ENCODE peak calls at places on chromosomes 13 and 19, in four cellular contexts. One of them, this sample, is unnamed.
A peak's percentile ranks its signal among the peaks of the same experiment; 100 is the strongest.

GRCh38 chr19:41449079-41449864 is 6.3 kb downstream of the ERICH4 start:
- DNase-seq in GM12878: no peak
- DNase-seq in H1: peak; percentile 66
- DNase-seq in HepG2: peak; percentile 59
- DNase-seq in this sample: peak; percentile 32

GRCh38 chr19:49173198-49173597 is 15.6 kb downstream of the TRPM4 start:
- DNase-seq in GM12878: no peak
- DNase-seq in H1: no peak
- DNase-seq in HepG2: no peak
- DNase-seq in this sample: no peak

GRCh38 chr19:49590971-49591730 is at the start of gene PRR12:
- DNase-seq in GM12878: no peak
- DNase-seq in H1: no peak
- DNase-seq in HepG2: peak; percentile 61
- DNase-seq in this sample: no peak

GRCh38 chr13:29847501-29847983 is 2.9 kb downstream of the UBL3 start:
- DNase-seq in GM12878: no peak
- DNase-seq in H1: no peak
- DNase-seq in HepG2: peak; percentile 37
- DNase-seq in this sample: no peak

GRCh38 chr19:11164879-11165406 is 9.4 kb upstream of the SPC24 start:
- DNase-seq in GM12878: no peak
- DNase-seq in H1: no peak
- DNase-seq in HepG2: no peak
- DNase-seq in this sample: no peak

GRCh38 chr19:33815410-33816340 is 19.0 kb downstream of the KCTD15 start:
- DNase-seq in GM12878: no peak
- DNase-seq in H1: no peak
- DNase-seq in HepG2: no peak
- DNase-seq in this sample: no peak

GRCh38 chr19:54023191-54023590 is 31.8 kb downstream of the CACNG6 start:
- DNase-seq in GM12878: no peak
- DNase-seq in H1: no peak
- DNase-seq in HepG2: no peak
- DNase-seq in this sample: no peak

GRCh38 chr13:69180025-69180424 is 927.6 kb upstream of the ATXN8OS start:
- DNase-seq in GM12878: no peak
- DNase-seq in H1: no peak
- DNase-seq in HepG2: no peak
- DNase-seq in this sample: no peak

GRCh38 chr13:50911051-50911690 is 1.6 kb downstream of the RNASEH2B start:
- DNase-seq in GM12878: no peak
- DNase-seq in H1: no peak
- DNase-seq in HepG2: peak; percentile 58
- DNase-seq in this sample: no peak

GRCh38 chr19:11041966-11042627 is 47.2 kb upstream of the LDLR start:
- DNase-seq in GM12878: no peak
- DNase-seq in H1: no peak
- DNase-seq in HepG2: no peak
- DNase-seq in this sample: no peak

GRCh38 chr19:31300406-31300805 is 48.8 kb downstream of the TSHZ3 start:
- DNase-seq in GM12878: no peak
- DNase-seq in H1: no peak
- DNase-seq in HepG2: no peak
- DNase-seq in this sample: no peak

GRCh38 chr19:21483589-21484170 is 21.7 kb upstream of the ZNF429 start:
- DNase-seq in GM12878: no peak
- DNase-seq in H1: peak; percentile 60
- DNase-seq in HepG2: no peak
- DNase-seq in this sample: peak; percentile 68

GRCh38 chr19:22421797-22422196 is 349 bp downstream of the ZNF98 start:
- DNase-seq in GM12878: no peak
- DNase-seq in H1: no peak
- DNase-seq in HepG2: no peak
- DNase-seq in this sample: no peak

GRCh38 chr13:112775791-112776279 is 86.0 kb downstream of the ATP11A start:
- DNase-seq in GM12878: no peak
- DNase-seq in H1: no peak
- DNase-seq in HepG2: no peak
- DNase-seq in this sample: no peak

GRCh38 chr19:15787611-15788155 is at the start of gene OR10H5:
- DNase-seq in GM12878: no peak
- DNase-seq in H1: no peak
- DNase-seq in HepG2: no peak
- DNase-seq in this sample: no peak

GRCh38 chr13:51152713-51153112 is 41.6 kb upstream of the C13orf42 start:
- DNase-seq in GM12878: no peak
- DNase-seq in H1: no peak
- DNase-seq in HepG2: no peak
- DNase-seq in this sample: no peak

GRCh38 chr13:42798118-42798517 is 16.7 kb downstream of the FAM216B start:
- DNase-seq in GM12878: no peak
- DNase-seq in H1: no peak
- DNase-seq in HepG2: no peak
- DNase-seq in this sample: no peak

GRCh38 chr13:42796747-42797356 is 15.5 kb downstream of the FAM216B start:
- DNase-seq in GM12878: no peak
- DNase-seq in H1: no peak
- DNase-seq in HepG2: no peak
- DNase-seq in this sample: no peak

DNA sequence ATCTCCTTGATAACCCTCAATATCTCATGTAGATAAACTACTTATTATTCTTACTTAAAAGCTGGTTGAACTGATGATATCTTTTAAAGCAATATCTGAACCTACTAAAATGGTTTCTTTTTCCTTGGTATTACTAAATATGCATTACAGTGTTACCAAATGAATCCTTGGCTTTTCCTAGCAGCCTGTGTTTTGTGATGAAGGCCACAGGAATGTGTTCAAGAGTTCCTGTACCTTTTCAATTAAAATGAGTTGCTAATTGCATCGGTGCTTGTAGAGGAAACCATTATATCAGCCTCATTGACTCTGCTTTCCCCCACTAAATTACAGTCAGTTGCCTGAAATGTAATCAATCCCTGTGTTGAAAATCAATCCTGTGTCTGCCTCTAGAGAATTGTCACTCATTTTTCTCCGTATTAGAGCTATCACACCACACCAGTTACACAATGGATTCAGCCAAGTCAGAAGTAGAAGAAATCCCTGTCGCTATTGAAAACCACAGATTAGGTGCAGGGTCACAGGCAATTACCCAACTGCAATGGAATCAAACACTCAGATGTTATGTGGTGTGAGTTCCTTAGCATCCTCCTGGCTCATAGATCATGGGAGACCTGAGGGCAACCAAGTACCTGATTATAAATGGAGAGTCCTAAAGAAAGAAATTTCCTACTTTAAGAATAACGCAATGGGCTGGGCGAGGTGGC is 13.3 kb downstream of the FAM216B start:
- DNase-seq in GM12878: no peak
- DNase-seq in H1: no peak
- DNase-seq in HepG2: no peak
- DNase-seq in this sample: no peak
- H3K4me3 ChIP-seq in GM12878: no peak overlapping the region
- H3K4me3 ChIP-seq in H1: no peak overlapping the region
- H3K4me3 ChIP-seq in HepG2: no peak overlapping the region
- H3K4me3 ChIP-seq in this sample: no peak overlapping the region

GRCh38 chr19:43902399-43902798 is 32.7 kb downstream of the ZNF45 start:
- DNase-seq in GM12878: no peak
- DNase-seq in H1: no peak
- DNase-seq in HepG2: no peak
- DNase-seq in this sample: no peak

GRCh38 chr19:43906774-43907173 is 28.3 kb downstream of the ZNF45 start:
- DNase-seq in GM12878: no peak
- DNase-seq in H1: no peak
- DNase-seq in HepG2: no peak
- DNase-seq in this sample: no peak

GRCh38 chr19:43895727-43896126 is 39.4 kb downstream of the ZNF45 start:
- DNase-seq in GM12878: no peak
- DNase-seq in H1: no peak
- DNase-seq in HepG2: no peak
- DNase-seq in this sample: no peak

GRCh38 chr19:43905897-43906296 is 29.2 kb downstream of the ZNF45 start:
- DNase-seq in GM12878: no peak
- DNase-seq in H1: no peak
- DNase-seq in HepG2: no peak
- DNase-seq in this sample: no peak

DNA sequence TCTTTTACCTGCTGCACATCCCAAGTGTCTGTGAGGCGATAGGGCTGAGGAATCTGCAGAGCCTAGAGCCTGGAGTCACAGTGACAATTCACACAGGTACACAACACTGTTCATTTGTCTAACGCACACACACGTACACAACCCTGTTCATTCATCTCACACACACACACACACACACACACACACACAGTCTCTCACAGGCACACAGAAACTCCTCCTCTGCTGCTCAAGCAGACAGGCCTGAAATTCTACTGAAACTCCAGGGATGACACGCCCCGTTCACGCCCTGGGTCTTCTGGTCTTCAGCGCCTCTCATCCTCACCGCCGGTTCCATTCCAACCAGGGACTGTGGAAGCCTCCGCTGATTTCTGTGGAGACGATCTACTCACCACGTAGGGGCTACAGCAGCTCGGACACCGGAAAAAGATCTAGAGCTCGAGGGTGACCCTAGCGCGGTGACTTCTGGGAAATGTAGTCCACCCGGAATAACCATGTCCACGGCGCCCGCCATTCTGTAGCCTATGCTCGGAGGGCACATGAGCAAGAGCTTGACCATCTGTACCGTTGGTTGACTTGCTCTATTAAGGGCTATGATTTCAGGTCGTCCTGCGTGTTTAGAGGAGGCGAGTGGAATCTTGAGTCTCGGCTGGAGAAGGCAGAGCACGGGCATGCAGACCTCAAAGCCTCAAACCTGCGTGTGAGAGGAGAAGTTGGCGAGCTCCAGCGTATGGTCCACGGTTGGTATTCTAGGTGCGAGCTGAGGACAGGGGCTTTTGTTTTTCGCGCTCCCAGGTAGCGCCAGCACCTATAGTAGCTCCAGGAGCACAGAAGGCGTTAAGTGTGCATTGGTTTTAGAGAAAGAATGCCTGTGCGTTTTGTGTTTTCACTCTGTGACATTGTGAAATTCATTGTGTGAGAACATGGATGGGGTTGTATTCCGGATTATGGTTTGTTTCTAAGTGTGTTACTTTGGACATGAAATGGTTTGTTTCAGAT is 33.4 kb downstream of the ZNF45 start:
- DNase-seq in GM12878: peak; percentile 61
- DNase-seq in H1: peak; percentile 33
- DNase-seq in HepG2: peak; percentile 80
- DNase-seq in this sample: peak; percentile 66
- H3K9ac ChIP-seq in GM12878: peak overlapping the region; percentile 45
- H3K9ac ChIP-seq in H1: peak overlapping the region; percentile 75
- H3K9ac ChIP-seq in HepG2: peak overlapping the region; percentile 48
- H3K9ac ChIP-seq in this sample: peak overlapping the region; percentile 67

GRCh38 chr19:2721570-2722540 is 683 bp upstream of the DIRAS1 start:
- DNase-seq in GM12878: no peak
- DNase-seq in H1: no peak
- DNase-seq in HepG2: no peak
- DNase-seq in this sample: no peak

GRCh38 chr19:2724148-2724557 is 3.0 kb upstream of the DIRAS1 start:
- DNase-seq in GM12878: no peak
- DNase-seq in H1: no peak
- DNase-seq in HepG2: no peak
- DNase-seq in this sample: no peak

GRCh38 chr19:2723747-2724146 is 2.6 kb upstream of the DIRAS1 start:
- DNase-seq in GM12878: no peak
- DNase-seq in H1: no peak
- DNase-seq in HepG2: no peak
- DNase-seq in this sample: no peak

GRCh38 chr19:2723345-2723715 is 2.2 kb upstream of the DIRAS1 start:
- DNase-seq in GM12878: no peak
- DNase-seq in H1: no peak
- DNase-seq in HepG2: no peak
- DNase-seq in this sample: no peak

DNA sequence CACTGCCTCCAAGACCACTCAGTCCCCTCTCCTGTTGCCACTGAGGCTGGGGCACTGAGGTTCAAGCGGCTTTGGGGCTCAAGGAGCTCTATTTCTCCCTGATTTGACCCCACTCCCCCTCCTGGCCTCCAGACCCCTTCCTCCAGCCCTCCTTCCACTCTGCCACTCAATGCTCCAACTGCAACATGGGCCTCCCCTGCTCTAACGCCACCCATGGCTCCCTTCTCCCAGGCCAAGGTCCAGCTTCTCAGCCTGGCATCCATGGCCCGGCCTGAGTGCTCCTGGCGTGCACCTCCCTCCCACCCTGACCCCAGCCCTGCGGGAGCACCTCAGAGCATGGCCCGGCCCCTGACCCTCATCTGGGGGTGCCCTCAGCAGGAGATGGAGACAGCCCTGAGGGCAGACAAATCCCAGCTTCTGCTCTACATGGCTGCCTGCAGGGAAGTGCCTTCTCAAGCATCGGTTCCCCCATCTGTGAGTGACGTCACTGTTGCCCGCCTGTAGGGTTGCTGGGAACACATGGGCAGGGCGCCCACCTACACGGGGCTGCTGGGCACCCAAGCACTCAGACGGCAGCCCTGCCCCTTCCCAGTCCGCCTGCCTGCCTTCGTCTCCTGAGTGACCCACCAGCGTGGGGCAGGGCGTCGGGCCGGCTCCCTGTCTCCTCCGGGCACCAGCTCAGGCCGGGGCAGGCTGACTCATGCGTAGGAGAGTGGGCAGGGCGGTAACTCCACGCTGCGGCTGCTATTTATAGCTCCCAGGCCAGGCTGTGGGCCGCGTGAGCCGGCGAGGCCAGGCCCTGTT is 1.6 kb upstream of the DIRAS1 start:
- DNase-seq in GM12878: no peak
- DNase-seq in H1: no peak
- DNase-seq in HepG2: no peak
- DNase-seq in this sample: no peak
- TF ChIP-seq SUZ12 in GM12878: no peak
- TF ChIP-seq SUZ12 in H1: no peak
- TF ChIP-seq SUZ12 in HepG2: no peak
- TF ChIP-seq SUZ12 in this sample: no peak

GRCh38 chr19:14383898-14384669 is 2.8 kb downstream of the ADGRE5 start:
- DNase-seq in GM12878: no peak
- DNase-seq in H1: no peak
- DNase-seq in HepG2: no peak
- DNase-seq in this sample: no peak

GRCh38 chr19:14381689-14382474 is 638 bp downstream of the ADGRE5 start:
- DNase-seq in GM12878: no peak
- DNase-seq in H1: no peak
- DNase-seq in HepG2: no peak
- DNase-seq in this sample: no peak

GRCh38 chr19:14385492-14385891 is 4.2 kb downstream of the ADGRE5 start:
- DNase-seq in GM12878: no peak
- DNase-seq in H1: no peak
- DNase-seq in HepG2: no peak
- DNase-seq in this sample: no peak

GRCh38 chr19:14378890-14379289 is 2.4 kb upstream of the ADGRE5 start:
- DNase-seq in GM12878: no peak
- DNase-seq in H1: no peak
- DNase-seq in HepG2: no peak
- DNase-seq in this sample: no peak

DNA sequence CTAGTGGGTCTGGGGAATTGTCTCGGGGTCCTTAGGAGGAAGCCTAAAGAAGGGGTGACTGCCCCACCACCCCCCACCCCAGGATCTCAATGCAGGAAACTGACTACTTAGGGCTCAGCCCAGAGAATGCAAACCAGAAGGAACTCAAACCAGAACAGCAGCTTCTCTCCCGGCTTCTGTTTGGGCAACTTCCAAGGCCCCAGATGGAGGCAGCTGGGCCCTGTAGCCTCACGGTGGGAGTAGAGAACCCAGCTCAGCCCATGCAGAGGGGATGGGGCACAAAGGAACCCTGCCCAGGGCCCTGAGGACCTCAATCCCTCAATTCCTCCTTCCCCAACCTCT is 2.3 kb downstream of the ADGRE5 start:
- DNase-seq in GM12878: no peak
- DNase-seq in H1: no peak
- DNase-seq in HepG2: no peak
- DNase-seq in this sample: no peak
- H3K4me3 ChIP-seq in GM12878: peak overlapping the region; percentile 86
- H3K4me3 ChIP-seq in H1: no peak overlapping the region
- H3K4me3 ChIP-seq in HepG2: no peak overlapping the region
- H3K4me3 ChIP-seq in this sample: no peak overlapping the region